ENCODE peak calls at places on chromosomes 13 and 19, in four cellular contexts. T is progenitor cell of endocrine pancreas; Q is CD8-positive, alpha-beta T cell; K is head of caudate nucleus. F is an unnamed sample.

GRCh38 chr19:47093254-47093653 is 20.3 kb downstream of the ZC3H4 start:
- DNase-seq in T (no peak), Q (no peak), K (no peak), F (no peak)

GRCh38 chr19:40578442-40578908 is 1.8 kb downstream of the SHKBP1 start:
- DNase-seq in T (no peak), Q (no peak), K (peak; percentile 42), F (peak; percentile 68)

GRCh38 chr13:51950722-51951121 is 60.5 kb downstream of the ATP7B start:
- DNase-seq in T (no peak), Q (no peak), K (no peak), F (no peak)

GRCh38 chr19:13965377-13965896 is 13.1 kb downstream of the DCAF15 start:
- DNase-seq in T (no peak), Q (no peak), K (no peak), F (no peak)

GRCh38 chr19:46351241-46352041 is 4.6 kb downstream of the PPP5C start:
- DNase-seq in T (no peak), Q (peak; percentile 55), K (no peak), F (no peak)

GRCh38 chr19:30119180-30119920 is 177.3 kb downstream of the URI1 start:
- DNase-seq in T (no peak), Q (no peak), K (no peak), F (no peak)

GRCh38 chr19:38252935-38253691 is 3.1 kb downstream of the PPP1R14A start:
- DNase-seq in T (no peak), Q (no peak), K (peak; percentile 97), F (no peak)

GRCh38 chr19:38033658-38034150 is 126.7 kb downstream of the SIPA1L3 start:
- DNase-seq in T (no peak), Q (no peak), K (no peak), F (peak; percentile 90)

GRCh38 chr19:17751103-17751911 is at the start of gene FCHO1:
- DNase-seq in T (no peak), Q (peak; percentile 92), K (peak; percentile 57), F (no peak)

GRCh38 chr19:38449518-38449917 is 16.0 kb downstream of the RYR1 start:
- DNase-seq in T (no peak), Q (no peak), K (no peak), F (no peak)

GRCh38 chr13:75871059-75871458 is 234.9 kb downstream of the LMO7 start:
- DNase-seq in T (no peak), Q (no peak), K (no peak), F (no peak)

GRCh38 chr13:27004866-27005265 is 166.7 kb downstream of the USP12 start:
- DNase-seq in T (no peak), Q (no peak), K (peak; percentile 56), F (no peak)

GRCh38 chr13:33606692-33607091 is 211.3 kb upstream of the RFC3 start:
- DNase-seq in T (no peak), Q (no peak), K (peak; percentile 69), F (peak; percentile 5)

GRCh38 chr13:67221630-67222226 is 8.4 kb downstream of the PCDH9 start:
- DNase-seq in T (no peak), Q (no peak), K (no peak), F (no peak)

GRCh38 chr13:72782717-72783116 is 784 bp downstream of the PIBF1 start:
- DNase-seq in T (no peak), Q (no peak), K (no peak), F (peak; percentile 4)

GRCh38 chr13:54536112-54536511 is 1507.5 kb downstream of the OLFM4 start:
- DNase-seq in T (no peak), Q (no peak), K (no peak), F (no peak)

GRCh38 chr13:96946709-96947311 is 47.5 kb downstream of the OXGR1 start:
- DNase-seq in T (no peak), Q (no peak), K (no peak), F (no peak)

GRCh38 chr19:3543150-3544053 is 4.4 kb downstream of the TEKTIP1 start:
- DNase-seq in T (no peak), Q (no peak), K (peak; percentile 68), F (no peak)

GRCh38 chr13:78576266-78576665 is 27.1 kb downstream of the POU4F1 start:
- DNase-seq in T (no peak), Q (no peak), K (no peak), F (no peak)

F was measured in NCI-H2227 treated with DMSO at 0.1 percent for 48 hours.